ENCODE peak calls at places on chromosomes 11 and 22, in five cellular contexts. T is EL; F is activated CD4-positive, alpha-beta T cell treated with anti-CD3 and anti-CD28 coated beads, Interleukin-2, amount 50 U/mL, for 1 hour; J is Caco-2; V is ovary. L is an unnamed sample.

GRCh38 chr11:45368697-45369096 is 82.6 kb upstream of the SYT13 start:
- DNase-seq in V (no peak), J (no peak), T (no peak), F (no peak), L (peak)

GRCh38 chr22:27687984-27688545 is 113.5 kb downstream of the MN1 start:
- DNase-seq in V (no peak), T (no peak), J (peak), F (no peak), L (no peak)

GRCh38 chr11:2587132-2587930 is 112.5 kb downstream of the KCNQ1OT1 start:
- DNase-seq in V (peak), F (no peak), T (no peak), J (no peak), L (peak)

GRCh38 chr11:112734207-112734606 is 227.0 kb upstream of the NCAM1 start:
- DNase-seq in J (peak), F (no peak), T (peak), V (no peak), L (peak)

GRCh38 chr11:119107538-119108150 is 500 bp downstream of the C2CD2L start:
- DNase-seq in T (no peak), J (peak), F (no peak), V (no peak), L (peak)

GRCh38 chr11:104572279-104572678 is 326.0 kb downstream of the CASP12 start:
- DNase-seq in T (peak), J (no peak), V (no peak), F (no peak), L (no peak)

GRCh38 chr11:1567052-1567720 is 4.9 kb downstream of the DUSP8 start:
- DNase-seq in T (no peak), V (no peak), F (no peak), J (no peak), L (no peak)

GRCh38 chr11:17683378-17684161 is 35.8 kb upstream of the MYOD1 start:
- DNase-seq in T (peak), F (no peak), V (no peak), J (no peak), L (no peak)

GRCh38 chr11:103887001-103887680 is 149.3 kb upstream of the DDI1 start:
- DNase-seq in J (no peak), F (no peak), T (no peak), V (no peak), L (no peak)

GRCh38 chr22:46107089-46107664 is 43.1 kb upstream of the PPARA start:
- DNase-seq in J (no peak), T (no peak), V (no peak), F (no peak), L (peak)

GRCh38 chr22:44752285-44753188 is at the start of gene ARHGAP8:
- DNase-seq in J (peak), V (no peak), F (no peak), T (no peak), L (no peak)

GRCh38 chr22:23534201-23534850 is 45.8 kb downstream of the IGLL1 start:
- DNase-seq in T (no peak), V (peak), F (no peak), J (no peak), L (no peak)

GRCh38 chr11:85821636-85822035 is 10.7 kb upstream of the SYTL2 start:
- DNase-seq in J (no peak), F (no peak), T (peak), V (no peak), L (no peak)

GRCh38 chr11:119673389-119674336 is 55.3 kb downstream of the NECTIN1 start:
- DNase-seq in T (no peak), J (peak), V (no peak), F (no peak), L (peak)

GRCh38 chr11:33893711-33894401 is 2.0 kb upstream of the LMO2 start:
- DNase-seq in F (peak), V (no peak), T (no peak), J (no peak), L (no peak)

GRCh38 chr11:69814902-69815301 is 4.3 kb downstream of the FGF3 start:
- DNase-seq in T (no peak), J (no peak), V (no peak), F (no peak), L (no peak)

GRCh38 chr11:67464411-67465189 is 4.5 kb downstream of the TMEM134 start:
- DNase-seq in T (peak), V (peak), F (peak), J (peak), L (peak)

GRCh38 chr11:3169952-3170755 is 5.0 kb upstream of the OSBPL5 start:
- DNase-seq in J (no peak), T (no peak), V (no peak), F (no peak), L (no peak)

GRCh38 chr22:39463931-39464390 is 7.1 kb downstream of the MGAT3 start:
- DNase-seq in F (no peak), V (no peak), T (peak), J (no peak), L (peak)

GRCh38 chr22:39209756-39210155 is 35.0 kb downstream of the PDGFB start:
- DNase-seq in F (no peak), J (no peak), V (no peak), T (no peak), L (no peak)

GRCh38 chr11:79087238-79087956 is 353.4 kb downstream of the TENM4 start:
- DNase-seq in T (peak), F (no peak), V (no peak), J (peak), L (no peak)

GRCh38 chr11:14119357-14119756 is 156.8 kb downstream of the SPON1 start:
- DNase-seq in V (no peak), J (no peak), T (no peak), F (no peak), L (no peak)

GRCh38 chr11:693415-693831 is 1.6 kb downstream of the DEAF1 start:
- DNase-seq in F (no peak), T (peak), V (no peak), J (no peak), L (no peak)